ENCODE peak calls at places on chromosome 2, in four cellular contexts. S is left lobe of liver, O is A549, E is frontal cortex. M is an unnamed sample.

GRCh38 chr2:159637988-159638501 is 21.7 kb upstream of the BAZ2B start:
- DNase-seq in S (no peak), O (peak; percentile 87), E (no peak), M (no peak)

GRCh38 chr2:98801930-98802329 is 71.0 kb upstream of the MGAT4A start:
- DNase-seq in S (no peak), O (no peak), E (no peak), M (peak; percentile 61)

GRCh38 chr2:54549912-54550518 is 93.9 kb downstream of the SPTBN1 start:
- DNase-seq in S (no peak), O (no peak), E (no peak), M (no peak)

GRCh38 chr2:169363570-169364150 is 1.3 kb upstream of the LRP2 start:
- DNase-seq in S (peak; percentile 53), O (peak; percentile 19), E (peak; percentile 48), M (peak; percentile 37)

GRCh38 chr2:60550151-60550983 is 3.1 kb downstream of the BCL11A start:
- DNase-seq in S (peak; percentile 71), O (peak; percentile 75), E (peak; percentile 58), M (peak; percentile 96)

GRCh38 chr2:95113464-95113863 is 8.1 kb downstream of the MRPS5 start:
- DNase-seq in S (no peak), O (no peak), E (no peak), M (peak; percentile 12)

GRCh38 chr2:112607680-112608438 is 23.4 kb downstream of the CHCHD5 start:
- DNase-seq in S (peak; percentile 56), O (no peak), E (no peak), M (no peak)

GRCh38 chr2:233117351-233117750 is 57.2 kb downstream of the INPP5D start:
- DNase-seq in S (no peak), O (no peak), E (no peak), M (no peak)

GRCh38 chr2:191688934-191689695 is 11.2 kb downstream of the NABP1 start:
- DNase-seq in S (no peak), O (peak; percentile 48), E (no peak), M (no peak)

GRCh38 chr2:161131074-161131680 is 29.1 kb upstream of the TANK start:
- DNase-seq in S (no peak), O (no peak), E (no peak), M (no peak)

GRCh38 chr2:221314786-221315185 is 257.3 kb downstream of the EPHA4 start:
- DNase-seq in S (no peak), O (no peak), E (no peak), M (no peak)

GRCh38 chr2:172735646-172736418 is at the start of gene RAPGEF4:
- DNase-seq in S (no peak), O (no peak), E (peak; percentile 61), M (peak; percentile 52)